ENCODE peak calls at places on chromosomes 4 and X, in six cellular contexts. U, B, X, Q, I and Y are unnamed samples.

GRCh38 chrX:130869239-130869638 is 33.8 kb downstream of the ENOX2 start:
- DNase-seq in I (no peak), X (no peak), Q (no peak), B (no peak), U (no peak), Y (no peak)

GRCh38 chr4:4502694-4503311 is 39.0 kb downstream of the STX18 start:
- DNase-seq in Q (no peak), U (no peak), B (no peak), X (no peak), I (no peak), Y (no peak)

GRCh38 chr4:61427818-61428495 is 227.8 kb downstream of the ADGRL3 start:
- DNase-seq in U (no peak), X (no peak), I (no peak), B (no peak), Q (peak), Y (no peak)

GRCh38 chrX:118392726-118393125 is 46.8 kb downstream of the WDR44 start:
- DNase-seq in X (no peak), U (no peak), Q (no peak), B (no peak), I (no peak), Y (no peak)

GRCh38 chr4:66575024-66575696 is 904.9 kb upstream of the EPHA5 start:
- DNase-seq in Q (peak), B (no peak), X (no peak), U (peak), I (no peak), Y (no peak)

GRCh38 chr4:8060632-8061031 is 98.0 kb downstream of the ABLIM2 start:
- DNase-seq in X (no peak), U (no peak), B (no peak), I (no peak), Q (no peak), Y (no peak)

GRCh38 chrX:11363069-11363594 is 69.9 kb downstream of the AMELX start:
- DNase-seq in X (no peak), U (no peak), Q (no peak), B (no peak), I (no peak), Y (no peak)

GRCh38 chrX:104288269-104288668 is 33.5 kb upstream of the ESX1 start:
- DNase-seq in X (no peak), I (peak), U (no peak), Q (no peak), B (no peak), Y (no peak)

GRCh38 chrX:111823068-111823467 is 52.9 kb upstream of the TRPC5OS start:
- DNase-seq in I (peak), U (no peak), Q (no peak), B (no peak), X (no peak), Y (no peak)

GRCh38 chr4:6907658-6908191 is 1.9 kb upstream of the TBC1D14 start:
- DNase-seq in X (peak), I (peak), Q (no peak), B (peak), U (no peak), Y (no peak)

GRCh38 chrX:154487518-154488290 is 1.3 kb upstream of the UBL4A start:
- DNase-seq in U (no peak), X (no peak), Q (no peak), B (peak), I (no peak), Y (no peak)

GRCh38 chrX:154488336-154489075 is 1.9 kb downstream of the SLC10A3 start:
- DNase-seq in U (no peak), B (peak), X (no peak), Q (no peak), I (no peak), Y (no peak)

GRCh38 chrX:154490414-154491083 is at the start of gene SLC10A3:
- DNase-seq in B (peak), X (peak), I (peak), U (peak), Q (peak), Y (peak)

GRCh38 chrX:154490021-154490413 is 412 bp downstream of the SLC10A3 start:
- DNase-seq in B (peak), U (no peak), Q (no peak), I (peak), X (no peak), Y (no peak)

GRCh38 chrX:154489182-154489581 is 1.2 kb downstream of the SLC10A3 start:
- DNase-seq in U (no peak), I (no peak), Q (no peak), B (no peak), X (no peak), Y (no peak)
- H3K27ac ChIP-seq in U (peak), I (no peak), Q (no peak), B (no peak), X (peak), Y (peak)

GRCh38 chr4:165326831-165327210 is 648 bp upstream of the MSMO1 start:
- DNase-seq in Q (no peak), B (peak), U (peak), X (no peak), I (peak), Y (no peak)

GRCh38 chr4:165327211-165328100 is at the start of gene MSMO1:
- DNase-seq in B (peak), X (peak), I (peak), U (peak), Q (peak), Y (peak)

GRCh38 chr4:165324203-165324917 is 3.1 kb upstream of the MSMO1 start:
- DNase-seq in Q (no peak), I (no peak), X (no peak), U (no peak), B (no peak), Y (no peak)

GRCh38 chr4:165325732-165326512 is 1.5 kb upstream of the MSMO1 start:
- DNase-seq in U (peak), Q (no peak), B (no peak), X (no peak), I (peak), Y (no peak)

DNA sequence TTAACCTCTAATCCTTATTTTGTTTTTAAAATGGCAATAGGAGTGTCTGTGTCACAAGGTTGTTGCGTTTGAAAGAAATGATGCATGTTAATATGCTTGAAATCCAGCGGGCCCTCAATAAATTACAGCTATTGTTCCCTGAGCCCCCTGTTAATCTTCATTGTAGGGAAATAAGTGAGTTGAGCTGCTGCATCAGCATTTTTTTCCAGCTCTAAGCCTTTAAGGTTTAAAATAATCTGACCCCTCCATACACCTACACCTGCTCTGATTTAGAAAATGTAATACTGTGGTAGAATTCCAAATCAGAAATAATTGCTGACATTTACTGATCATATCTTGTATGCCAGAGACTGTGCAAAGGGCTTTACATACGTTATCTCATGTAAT is 2.6 kb upstream of the MSMO1 start:
- DNase-seq in Q (no peak), X (no peak), B (no peak), I (no peak), U (no peak), Y (no peak)
- H3K27ac ChIP-seq in Q (no peak), X (no peak), B (no peak), I (no peak), U (peak), Y (no peak)

DNA sequence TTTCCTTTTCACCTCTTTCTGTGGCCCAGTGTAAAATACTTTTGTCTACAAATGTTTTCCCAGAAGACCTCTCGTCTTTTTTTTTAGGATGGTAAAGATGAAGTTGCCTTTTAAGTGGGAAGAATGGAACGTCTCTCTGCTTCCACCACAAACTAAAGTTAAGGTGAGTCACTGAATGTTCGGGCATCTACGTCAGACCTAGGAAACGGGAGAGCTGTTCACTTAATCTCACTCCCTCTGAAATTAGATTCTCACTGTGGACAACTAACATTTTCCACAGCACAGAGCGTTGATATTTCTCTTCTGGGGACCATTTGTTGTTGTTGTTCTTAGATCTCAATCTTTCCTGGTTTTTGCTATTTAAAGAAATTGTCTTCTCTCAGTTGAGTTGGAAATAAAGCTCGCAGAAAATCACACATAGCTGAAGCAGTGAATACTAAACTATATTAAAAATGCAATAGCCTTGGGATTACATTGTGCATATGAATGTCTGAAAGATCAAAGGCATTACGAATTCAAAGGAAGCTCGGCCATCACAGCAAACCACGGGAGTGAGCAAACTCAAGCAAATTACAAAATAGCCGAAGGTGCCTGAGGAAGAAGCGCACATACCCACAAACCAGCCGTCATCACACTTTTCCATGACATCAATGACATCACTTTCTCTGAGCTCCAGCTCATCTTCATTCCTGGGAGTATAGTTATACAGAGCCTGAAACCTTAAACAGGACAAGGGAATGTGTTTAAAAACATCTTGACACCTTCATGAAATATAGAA is 53.9 kb upstream of the PDLIM3 start:
- DNase-seq in X (no peak), U (no peak), I (no peak), B (no peak), Q (no peak), Y (no peak)
- H3K27ac ChIP-seq in X (no peak), U (no peak), I (no peak), B (no peak), Q (peak), Y (no peak)

DNA sequence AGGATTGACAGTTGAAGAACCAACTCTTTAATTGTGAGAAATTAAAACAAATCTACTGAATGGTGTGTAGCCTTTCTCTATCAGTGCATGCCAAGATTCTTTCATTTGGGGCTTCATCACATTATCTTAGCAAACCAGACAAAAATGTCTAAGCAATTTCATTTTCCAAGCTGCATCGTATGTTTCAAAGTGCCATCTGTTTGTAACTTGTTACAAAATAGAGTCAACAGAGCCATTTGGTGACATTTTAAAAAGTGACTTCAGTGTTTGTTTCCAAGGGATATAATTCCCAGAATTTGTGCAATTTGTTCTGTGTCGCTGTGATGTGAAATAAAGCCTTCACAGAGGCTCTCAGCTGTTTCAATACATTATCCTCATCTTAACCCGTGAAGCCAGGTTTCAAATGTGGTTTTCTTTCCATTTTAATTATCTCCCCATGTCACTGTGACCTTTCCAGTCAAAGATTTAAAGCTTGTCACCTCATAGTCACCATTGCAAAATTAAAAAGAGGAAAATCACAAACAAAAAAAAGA is 46.0 kb upstream of the C1QTNF7 start:
- DNase-seq in I (no peak), Q (no peak), X (no peak), B (no peak), U (no peak), Y (no peak)
- H3K27ac ChIP-seq in I (no peak), Q (no peak), X (no peak), B (no peak), U (no peak), Y (no peak)